ENCODE peak calls at places on chromosomes 16 and 17, in five cellular contexts. One of them, this sample, is unnamed.

GRCh38 chr16:54152362-54153239 is 134.0 kb downstream of the IRX3 start:
- DNase-seq in HFFc6: no peak
- DNase-seq in HFF-Myc: no peak
- DNase-seq in transverse colon: no peak
- DNase-seq in Caco-2: peak; percentile 65
- DNase-seq in this sample: no peak

GRCh38 chr16:15973460-15973859 is 24.0 kb downstream of the ABCC1 start:
- DNase-seq in Caco-2: no peak
- DNase-seq in HFFc6: peak; percentile 71
- DNase-seq in transverse colon: no peak
- DNase-seq in HFF-Myc: no peak
- DNase-seq in this sample: no peak

GRCh38 chr16:88004391-88004790 is 53.2 kb downstream of the BANP start:
- DNase-seq in HFF-Myc: no peak
- DNase-seq in HFFc6: no peak
- DNase-seq in transverse colon: no peak
- DNase-seq in Caco-2: no peak
- DNase-seq in this sample: no peak

GRCh38 chr17:38454528-38454927 is 26.3 kb downstream of the ARHGAP23 start:
- DNase-seq in transverse colon: peak; percentile 55
- DNase-seq in HFFc6: peak; percentile 76
- DNase-seq in HFF-Myc: no peak
- DNase-seq in Caco-2: no peak
- DNase-seq in this sample: peak; percentile 72

GRCh38 chr16:22177968-22178934 is 15.9 kb downstream of the SDR42E2 start:
- DNase-seq in HFFc6: no peak
- DNase-seq in transverse colon: no peak
- DNase-seq in HFF-Myc: no peak
- DNase-seq in Caco-2: no peak
- DNase-seq in this sample: no peak

GRCh38 chr17:55308613-55309332 is 44.0 kb downstream of the HLF start:
- DNase-seq in Caco-2: no peak
- DNase-seq in HFFc6: no peak
- DNase-seq in HFF-Myc: no peak
- DNase-seq in transverse colon: no peak
- DNase-seq in this sample: no peak

GRCh38 chr16:2468142-2468724 is 2.9 kb upstream of the NTN3 start:
- DNase-seq in transverse colon: no peak
- DNase-seq in HFF-Myc: no peak
- DNase-seq in Caco-2: peak; percentile 30
- DNase-seq in HFFc6: no peak
- DNase-seq in this sample: no peak

GRCh38 chr16:69187891-69188451 is 1.0 kb downstream of the SNTB2 start:
- DNase-seq in transverse colon: peak; percentile 47
- DNase-seq in HFF-Myc: no peak
- DNase-seq in Caco-2: peak; percentile 52
- DNase-seq in HFFc6: peak; percentile 24
- DNase-seq in this sample: no peak

GRCh38 chr17:57486978-57487377 is 230.7 kb downstream of the MSI2 start:
- DNase-seq in HFF-Myc: no peak
- DNase-seq in HFFc6: no peak
- DNase-seq in transverse colon: no peak
- DNase-seq in Caco-2: no peak
- DNase-seq in this sample: no peak

GRCh38 chr16:79856581-79856980 is 256.0 kb upstream of the MAF start:
- DNase-seq in Caco-2: no peak
- DNase-seq in HFFc6: no peak
- DNase-seq in transverse colon: no peak
- DNase-seq in HFF-Myc: no peak
- DNase-seq in this sample: no peak

GRCh38 chr16:12220721-12221120 is 244.2 kb downstream of the SNX29 start:
- DNase-seq in Caco-2: no peak
- DNase-seq in transverse colon: no peak
- DNase-seq in HFF-Myc: no peak
- DNase-seq in HFFc6: no peak
- DNase-seq in this sample: no peak

GRCh38 chr17:43372273-43372911 is 26.4 kb upstream of the ARL4D start:
- DNase-seq in transverse colon: peak; percentile 47
- DNase-seq in Caco-2: no peak
- DNase-seq in HFF-Myc: no peak
- DNase-seq in HFFc6: no peak
- DNase-seq in this sample: no peak

GRCh38 chr16:19683453-19684236 is 34.4 kb downstream of the KNOP1 start:
- DNase-seq in HFF-Myc: no peak
- DNase-seq in Caco-2: no peak
- DNase-seq in transverse colon: no peak
- DNase-seq in HFFc6: no peak
- DNase-seq in this sample: no peak

GRCh38 chr16:54425681-54426549 is 139.3 kb upstream of the IRX3 start:
- DNase-seq in transverse colon: no peak
- DNase-seq in HFF-Myc: no peak
- DNase-seq in Caco-2: no peak
- DNase-seq in HFFc6: no peak
- DNase-seq in this sample: no peak

GRCh38 chr16:46947900-46948547 is 25.4 kb downstream of the DNAJA2 start:
- DNase-seq in Caco-2: peak; percentile 61
- DNase-seq in HFF-Myc: no peak
- DNase-seq in transverse colon: no peak
- DNase-seq in HFFc6: peak; percentile 22
- DNase-seq in this sample: no peak

GRCh38 chr16:88539652-88540345 is 30.4 kb upstream of the ZC3H18 start:
- DNase-seq in Caco-2: no peak
- DNase-seq in HFFc6: no peak
- DNase-seq in HFF-Myc: no peak
- DNase-seq in transverse colon: no peak
- DNase-seq in this sample: no peak

GRCh38 chr16:733382-734207 is 6.7 kb downstream of the HAGHL start:
- DNase-seq in transverse colon: no peak
- DNase-seq in Caco-2: peak; percentile 51
- DNase-seq in HFFc6: no peak
- DNase-seq in HFF-Myc: no peak
- DNase-seq in this sample: no peak

GRCh38 chr16:27670071-27670825 is 120.3 kb downstream of the KATNIP start:
- DNase-seq in HFF-Myc: no peak
- DNase-seq in HFFc6: no peak
- DNase-seq in Caco-2: no peak
- DNase-seq in transverse colon: no peak
- DNase-seq in this sample: no peak

GRCh38 chr16:30867747-30868146 is 26.1 kb downstream of the BCL7C start:
- DNase-seq in Caco-2: no peak
- DNase-seq in HFFc6: peak; percentile 19
- DNase-seq in transverse colon: no peak
- DNase-seq in HFF-Myc: no peak
- DNase-seq in this sample: no peak

GRCh38 chr17:42783062-42783777 is 2.8 kb downstream of the WNK4 start:
- DNase-seq in HFF-Myc: no peak
- DNase-seq in transverse colon: no peak
- DNase-seq in Caco-2: no peak
- DNase-seq in HFFc6: peak; percentile 76
- DNase-seq in this sample: no peak

GRCh38 chr17:62882878-62883277 is 74.8 kb upstream of the MARCHF10 start:
- DNase-seq in transverse colon: no peak
- DNase-seq in HFF-Myc: no peak
- DNase-seq in Caco-2: no peak
- DNase-seq in HFFc6: peak; percentile 41
- DNase-seq in this sample: peak; percentile 28

GRCh38 chr16:82452002-82452741 is 174.6 kb upstream of the CDH13 start:
- DNase-seq in Caco-2: no peak
- DNase-seq in HFF-Myc: no peak
- DNase-seq in HFFc6: no peak
- DNase-seq in transverse colon: no peak
- DNase-seq in this sample: no peak

GRCh38 chr17:33676444-33676843 is 383.3 kb upstream of the ASIC2 start:
- DNase-seq in transverse colon: no peak
- DNase-seq in HFFc6: no peak
- DNase-seq in HFF-Myc: no peak
- DNase-seq in Caco-2: no peak
- DNase-seq in this sample: no peak

GRCh38 chr16:69772560-69773254 is 10.6 kb downstream of the WWP2 start:
- DNase-seq in Caco-2: no peak
- DNase-seq in HFF-Myc: no peak
- DNase-seq in transverse colon: no peak
- DNase-seq in HFFc6: no peak
- DNase-seq in this sample: peak; percentile 45

This sample was measured in stromal cell of bone marrow.